ENCODE peak calls at places on chromosomes 16 and 17, in eight cellular contexts. T is glutamatergic neuron, U is GM20000, N is fibroblast of pulmonary artery, F is lung, G is hepatocyte, I is left ventricle myocardium inferior, R is neural progenitor cell. Z is an unnamed sample.
A peak's percentile ranks its signal among the peaks of the same experiment; 100 is the strongest.

GRCh38 chr16:51651061-51651466 is 500.0 kb upstream of the SALL1 start:
- DNase-seq in N (no peak), U (no peak), T (peak; percentile 57), F (no peak), R (peak; percentile 61), G (peak; percentile 14), I (no peak), Z (no peak)

GRCh38 chr17:61743766-61744165 is 119.6 kb downstream of the BRIP1 start:
- DNase-seq in U (no peak), G (no peak), T (no peak), I (no peak), F (no peak), R (no peak), N (no peak), Z (no peak)

GRCh38 chr17:49108318-49108717 is 24.3 kb upstream of the B4GALNT2 start:
- DNase-seq in U (no peak), F (no peak), R (no peak), T (no peak), I (no peak), G (no peak), N (peak; percentile 60), Z (no peak)

GRCh38 chr16:50977064-50977621 is 173.9 kb downstream of the SALL1 start:
- DNase-seq in I (no peak), U (no peak), G (no peak), T (peak; percentile 22), F (no peak), R (peak; percentile 6), N (no peak), Z (no peak)

GRCh38 chr17:41777157-41777578 is 9.3 kb downstream of the JUP start:
- DNase-seq in I (peak; percentile 77), N (no peak), T (peak; percentile 53), U (no peak), G (no peak), R (peak; percentile 60), F (no peak), Z (no peak)

GRCh38 chr16:64391009-64391663 is 730.7 kb downstream of the CDH11 start:
- DNase-seq in T (no peak), F (no peak), R (no peak), I (no peak), G (no peak), N (peak; percentile 44), U (no peak), Z (no peak)

GRCh38 chr17:44916059-44916780 is 920 bp upstream of the GFAP start:
- DNase-seq in T (no peak), N (peak; percentile 13), G (peak; percentile 6), F (no peak), R (peak; percentile 41), U (no peak), I (no peak), Z (no peak)

GRCh38 chr16:70706948-70707465 is 21.2 kb upstream of the MTSS2 start:
- DNase-seq in U (no peak), N (peak; percentile 67), G (peak; percentile 71), R (no peak), T (no peak), F (no peak), I (no peak), Z (no peak)

GRCh38 chr16:19808061-19808621 is 76.5 kb downstream of the GPRC5B start:
- DNase-seq in T (no peak), N (no peak), R (peak; percentile 43), U (no peak), F (no peak), I (no peak), G (peak; percentile 66), Z (peak; percentile 36)

DNA sequence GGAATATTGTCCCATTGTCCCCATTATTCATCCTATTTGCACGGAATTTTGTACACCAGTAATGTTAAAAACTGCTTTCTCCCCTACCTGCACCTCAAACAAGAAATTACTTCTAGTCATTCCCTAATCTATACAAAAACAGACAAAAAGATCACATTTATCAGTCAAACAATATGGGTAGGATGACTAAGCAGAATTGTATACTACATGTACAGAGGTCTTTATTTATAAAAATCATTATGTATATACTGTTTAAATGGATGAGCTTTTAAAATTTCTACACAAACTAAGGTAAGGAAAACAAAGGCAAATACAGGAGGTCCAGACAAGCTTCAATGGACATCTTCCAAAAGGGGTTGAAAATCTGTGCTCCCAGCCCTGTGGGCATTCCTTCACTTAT is 137.7 kb downstream of the CEP112 start:
- DNase-seq in F (no peak), I (no peak), R (no peak), U (no peak), T (no peak), N (no peak), G (no peak), Z (no peak)
- TF ChIP-seq CTCF in F (no peak), I (no peak), R (no peak), U (no peak), T (no peak), N (no peak), G (no peak), Z (no peak)

DNA sequence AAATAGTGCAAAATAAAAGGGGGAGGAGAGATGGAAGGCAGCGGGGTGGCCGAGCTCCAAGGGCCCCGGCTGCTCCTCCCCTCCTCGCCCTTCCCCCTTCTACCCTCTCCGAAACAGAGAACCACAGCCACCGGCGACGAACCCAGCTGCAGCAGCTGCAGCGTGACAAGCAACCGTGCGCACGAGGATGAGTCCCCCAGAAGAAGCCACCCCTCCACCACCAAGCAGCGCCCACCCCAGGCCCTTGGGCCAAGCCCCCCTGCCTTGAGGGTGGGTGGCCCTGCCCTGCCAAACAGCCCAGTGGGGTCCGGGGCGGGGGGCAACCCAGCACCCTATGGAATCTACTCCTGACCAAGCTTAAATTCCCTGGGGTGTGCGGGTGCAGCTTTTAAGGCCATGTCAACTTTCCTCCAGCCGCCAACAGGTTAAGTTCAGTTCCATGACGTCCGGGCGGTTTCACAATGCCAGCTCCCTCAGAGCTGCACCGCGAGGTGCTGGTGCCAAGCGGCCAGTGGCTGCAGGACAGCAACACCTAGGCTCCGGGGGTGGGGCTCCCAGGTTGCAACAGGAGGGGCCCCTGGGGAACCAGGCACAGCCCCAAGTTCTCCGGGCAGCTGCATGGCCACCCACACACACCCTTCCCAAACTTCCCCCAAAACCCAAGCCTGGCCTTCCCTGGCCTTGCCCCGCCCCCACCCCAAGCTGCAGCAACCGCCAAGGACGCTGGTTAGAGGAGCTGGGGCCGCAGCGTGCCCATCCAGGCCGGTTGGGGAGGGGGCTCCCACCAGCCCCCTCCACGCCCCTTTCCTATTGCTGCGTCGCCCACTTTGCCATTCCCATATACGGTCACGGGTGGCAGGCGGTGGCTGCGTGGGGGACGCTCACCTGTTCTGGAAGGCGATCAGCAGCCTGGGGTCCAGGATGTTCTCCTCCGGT is 2.0 kb downstream of the CBX4 start:
- DNase-seq in G (peak; percentile 89), N (peak; percentile 86), U (peak; percentile 86), R (peak; percentile 63), T (no peak), F (peak; percentile 92), I (peak; percentile 81), Z (peak; percentile 86)
- TF ChIP-seq CTCF in G (no peak), N (peak; percentile 25), U (no peak), R (no peak), T (no peak), F (no peak), I (peak; percentile 37), Z (no peak)

GRCh38 chr16:2500634-2500936 is 13.2 kb upstream of the ATP6V0C start:
- DNase-seq in N (no peak), U (no peak), T (no peak), I (no peak), F (no peak), R (peak; percentile 29), G (no peak), Z (no peak)

GRCh38 chr16:2501938-2502900 is 11.5 kb upstream of the ATP6V0C start:
- DNase-seq in U (no peak), R (no peak), N (no peak), T (no peak), I (no peak), G (no peak), F (no peak), Z (no peak)

GRCh38 chr16:2499890-2500633 is 13.7 kb upstream of the ATP6V0C start:
- DNase-seq in F (no peak), G (no peak), U (no peak), T (no peak), R (no peak), N (no peak), I (no peak), Z (no peak)

GRCh38 chr16:2499454-2499853 is 14.3 kb upstream of the ATP6V0C start:
- DNase-seq in U (no peak), N (no peak), G (no peak), F (no peak), T (no peak), R (no peak), I (no peak), Z (no peak)

GRCh38 chr16:2500937-2501750 is 12.6 kb upstream of the ATP6V0C start:
- DNase-seq in U (peak; percentile 89), G (peak; percentile 91), I (peak; percentile 87), F (peak; percentile 83), R (peak; percentile 91), T (peak; percentile 95), N (peak; percentile 86), Z (peak; percentile 90)
- TF ChIP-seq CTCF in U (peak; percentile 96), G (peak; percentile 98), I (peak; percentile 99), F (peak; percentile 96), R (peak; percentile 99), T (peak; percentile 99), N (peak; percentile 92), Z (peak; percentile 99)

GRCh38 chr16:12951392-12951791 is 50.0 kb downstream of the SHISA9 start:
- DNase-seq in G (no peak), I (no peak), R (no peak), T (peak; percentile 30), N (no peak), U (no peak), F (no peak), Z (no peak)
- TF ChIP-seq CTCF in G (no peak), I (no peak), R (no peak), T (no peak), N (no peak), U (no peak), F (no peak), Z (no peak)